ENCODE peak calls at places on chromosomes 13 and 19, in four cellular contexts. G is thoracic aorta, E is pancreas, Y is astrocyte. Q is an unnamed sample.
A peak's percentile ranks its signal among the peaks of the same experiment; 100 is the strongest.

GRCh38 chr19:45645631-45646344 is 6.6 kb upstream of the EML2 start:
- DNase-seq in G (no peak), E (peak; percentile 59), Y (peak; percentile 72), Q (peak; percentile 74)

GRCh38 chr13:51729853-51730553 is 74.0 kb downstream of the DHRS12 start:
- DNase-seq in G (peak; percentile 28), E (no peak), Y (peak; percentile 84), Q (peak; percentile 81)

GRCh38 chr19:13764821-13765394 is 586 bp downstream of the MRI1 start:
- DNase-seq in G (no peak), E (peak; percentile 33), Y (no peak), Q (no peak)

GRCh38 chr19:5451494-5451893 is 3.7 kb upstream of the ZNRF4 start:
- DNase-seq in G (no peak), E (no peak), Y (no peak), Q (no peak)

GRCh38 chr19:347946-348861 is 3.6 kb upstream of the MIER2 start:
- DNase-seq in G (no peak), E (no peak), Y (no peak), Q (no peak)

GRCh38 chr13:27481766-27482165 is 31.4 kb upstream of the MTIF3 start:
- DNase-seq in G (no peak), E (peak; percentile 15), Y (no peak), Q (peak; percentile 25)

GRCh38 chr19:34508540-34508939 is 27.0 kb downstream of the WTIP start:
- DNase-seq in G (no peak), E (no peak), Y (no peak), Q (no peak)

GRCh38 chr19:47819841-47820244 is 1.9 kb upstream of the CRX start:
- DNase-seq in G (no peak), E (no peak), Y (no peak), Q (no peak)

GRCh38 chr13:77312311-77312710 is 14.6 kb downstream of the MYCBP2 start:
- DNase-seq in G (no peak), E (no peak), Y (no peak), Q (no peak)

GRCh38 chr13:59088716-59089115 is 1075.0 kb downstream of the DIAPH3 start:
- DNase-seq in G (no peak), E (no peak), Y (peak; percentile 88), Q (no peak)

GRCh38 chr19:30555075-30555787 is 183.0 kb downstream of the ZNF536 start:
- DNase-seq in G (no peak), E (no peak), Y (no peak), Q (no peak)

GRCh38 chr13:87057807-87058520 is 613.2 kb upstream of the SLITRK5 start:
- DNase-seq in G (no peak), E (no peak), Y (no peak), Q (no peak)

GRCh38 chr19:14113762-14114414 is 3.7 kb downstream of the PRKACA start:
- DNase-seq in G (no peak), E (peak; percentile 35), Y (no peak), Q (no peak)

GRCh38 chr13:90594694-90595093 is 752.8 kb upstream of the MIR17HG start:
- DNase-seq in G (no peak), E (no peak), Y (peak; percentile 41), Q (peak; percentile 89)

GRCh38 chr13:30654430-30654829 is 36.7 kb downstream of the USPL1 start:
- DNase-seq in G (no peak), E (no peak), Y (no peak), Q (no peak)

GRCh38 chr13:45040626-45041025 is 51.3 kb downstream of the GPALPP1 start:
- DNase-seq in G (no peak), E (no peak), Y (peak; percentile 16), Q (peak; percentile 26)

GRCh38 chr13:38979891-38980627 is 10.6 kb downstream of the STOML3 start:
- DNase-seq in G (no peak), E (peak; percentile 71), Y (no peak), Q (no peak)

GRCh38 chr13:51761638-51762350 is 42.2 kb downstream of the DHRS12 start:
- DNase-seq in G (no peak), E (no peak), Y (no peak), Q (no peak)

GRCh38 chr19:45884682-45885555 is 1.0 kb downstream of the IRF2BP1 start:
- DNase-seq in G (no peak), E (peak; percentile 54), Y (no peak), Q (no peak)

GRCh38 chr13:98515804-98516465 is 61.0 kb downstream of the STK24 start:
- DNase-seq in G (no peak), E (no peak), Y (peak; percentile 57), Q (no peak)

GRCh38 chr19:55383789-55384575 is at the start of gene TMEM238:
- DNase-seq in G (no peak), E (peak; percentile 72), Y (peak; percentile 56), Q (no peak)

GRCh38 chr19:6239401-6239844 is 40.4 kb downstream of the MLLT1 start:
- DNase-seq in G (no peak), E (no peak), Y (peak; percentile 55), Q (peak; percentile 69)

GRCh38 chr13:28476919-28477708 is 17.8 kb downstream of the FLT1 start:
- DNase-seq in G (no peak), E (no peak), Y (no peak), Q (no peak)

GRCh38 chr13:21240586-21240985 is 64.1 kb downstream of the MRPL57 start:
- DNase-seq in G (no peak), E (no peak), Y (peak; percentile 48), Q (peak; percentile 40)

GRCh38 chr19:18515959-18516358 is 5.9 kb downstream of the ELL start:
- DNase-seq in G (no peak), E (no peak), Y (no peak), Q (no peak)

GRCh38 chr19:35088514-35088913 is 27.1 kb upstream of the FXYD3 start:
- DNase-seq in G (no peak), E (no peak), Y (peak; percentile 80), Q (peak; percentile 81)

GRCh38 chr13:65597839-65598818 is 1632.0 kb downstream of the PCDH9 start:
- DNase-seq in G (no peak), E (no peak), Y (peak; percentile 91), Q (no peak)

GRCh38 chr13:112968910-112969691 is at the start of gene MCF2L:
- DNase-seq in G (no peak), E (peak; percentile 69), Y (peak; percentile 16), Q (no peak)

GRCh38 chr19:52670046-52670445 is 31.9 kb upstream of the ZNF83 start:
- DNase-seq in G (no peak), E (no peak), Y (no peak), Q (peak; percentile 92)

GRCh38 chr19:31570718-31571117 is 221.5 kb upstream of the TSHZ3 start:
- DNase-seq in G (no peak), E (no peak), Y (no peak), Q (no peak)

GRCh38 chr19:38250821-38251563 is 5.2 kb downstream of the PPP1R14A start:
- DNase-seq in G (peak; percentile 61), E (peak; percentile 71), Y (no peak), Q (no peak)

GRCh38 chr13:51644649-51645048 is 60.4 kb downstream of the WDFY2 start:
- DNase-seq in G (no peak), E (no peak), Y (peak; percentile 60), Q (peak; percentile 28)

GRCh38 chr13:93752506-93752905 is 525.9 kb downstream of the GPC6 start:
- DNase-seq in G (no peak), E (no peak), Y (no peak), Q (no peak)

GRCh38 chr13:78228940-78229339 is 310.3 kb upstream of the EDNRB start:
- DNase-seq in G (no peak), E (no peak), Y (peak; percentile 89), Q (no peak)

GRCh38 chr19:45569619-45570421 is 14.8 kb downstream of the OPA3 start:
- DNase-seq in G (no peak), E (no peak), Y (no peak), Q (no peak)

GRCh38 chr19:48121909-48122371 is 11.3 kb upstream of the PLA2G4C start:
- DNase-seq in G (no peak), E (no peak), Y (no peak), Q (no peak)

GRCh38 chr13:98585398-98585754 is 8.5 kb upstream of the STK24 start:
- DNase-seq in G (no peak), E (no peak), Y (no peak), Q (no peak)

GRCh38 chr13:51286135-51287002 is 53.1 kb upstream of the SERPINE3 start:
- DNase-seq in G (peak; percentile 15), E (peak; percentile 66), Y (no peak), Q (peak; percentile 4)

GRCh38 chr19:39433480-39434079 is 2.2 kb downstream of the RPS16 start:
- DNase-seq in G (no peak), E (no peak), Y (no peak), Q (no peak)
- H3K27ac ChIP-seq in G (no peak overlapping the region), E (no peak overlapping the region), Y (peak overlapping the region; percentile 94), Q (peak overlapping the region; percentile 21)

GRCh38 chr13:110244926-110245325 is 62.0 kb downstream of the COL4A1 start:
- DNase-seq in G (no peak), E (no peak), Y (no peak), Q (no peak)
- H3K4me1 ChIP-seq in G (peaks cover 34% of the 10 kb centered on the region), E (no peaks in the 10 kb centered on the region), Y (peaks cover 48% of the 10 kb centered on the region), Q (peaks cover under 1% of the 10 kb centered on the region)

DNA sequence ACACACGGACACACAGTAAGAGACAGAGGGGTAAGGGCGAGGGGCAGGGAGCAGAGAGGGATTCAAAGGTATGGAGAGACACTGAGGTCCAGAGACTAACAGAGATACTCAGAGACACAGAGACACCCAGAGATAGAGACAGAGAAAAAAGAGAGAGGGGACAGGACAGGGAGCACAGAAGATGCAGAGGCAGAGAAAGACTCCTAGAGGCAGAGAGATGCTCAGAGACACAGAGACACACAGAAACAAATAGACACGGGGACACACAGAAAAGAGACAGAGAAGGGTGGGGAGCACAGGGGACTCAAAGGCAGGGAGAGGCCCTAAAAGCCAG is 39.8 kb downstream of the DEDD2 start:
- DNase-seq in G (no peak), E (no peak), Y (no peak), Q (no peak)
- H3K27me3 ChIP-seq in G (peaks cover 15% of the 10 kb centered on the region), E (peaks cover 4% of the 10 kb centered on the region), Y (peaks cover 60% of the 10 kb centered on the region), Q (peaks cover 69% of the 10 kb centered on the region)

GRCh38 chr13:24032674-24033073 is 127.8 kb upstream of the SPATA13 start:
- DNase-seq in G (no peak), E (peak; percentile 43), Y (peak; percentile 58), Q (no peak)
- H3K27ac ChIP-seq in G (peak overlapping the region; percentile 5), E (peak overlapping the region; percentile 44), Y (no peak overlapping the region), Q (no peak overlapping the region)

GRCh38 chr13:109135018-109135417 is 505.6 kb downstream of the MYO16 start:
- DNase-seq in G (no peak), E (no peak), Y (no peak), Q (no peak)
- H3K4me1 ChIP-seq in G (no peaks in the 10 kb centered on the region), E (no peaks in the 10 kb centered on the region), Y (no peaks in the 10 kb centered on the region), Q (no peaks in the 10 kb centered on the region)